ENCODE peak calls at places on chromosomes 2 and 18, in five cellular contexts. One of them, this sample, is unnamed.

GRCh38 chr18:48374423-48375149 is 34.6 kb downstream of the ZBTB7C start:
- DNase-seq in HAP-1: no peak
- DNase-seq in bronchial epithelial cell: no peak
- DNase-seq in neural progenitor cell: no peak
- DNase-seq in ascending aorta: no peak
- DNase-seq in this sample: no peak

GRCh38 chr2:29450823-29451222 is 335.6 kb downstream of the CLIP4 start:
- DNase-seq in HAP-1: no peak
- DNase-seq in bronchial epithelial cell: no peak
- DNase-seq in neural progenitor cell: no peak
- DNase-seq in ascending aorta: no peak
- DNase-seq in this sample: no peak

GRCh38 chr2:160224060-160224459 is 24.0 kb upstream of the ITGB6 start:
- DNase-seq in HAP-1: no peak
- DNase-seq in bronchial epithelial cell: peak; percentile 98
- DNase-seq in neural progenitor cell: no peak
- DNase-seq in ascending aorta: no peak
- DNase-seq in this sample: no peak

GRCh38 chr2:195520671-195521155 is 136.3 kb upstream of the SLC39A10 start:
- DNase-seq in HAP-1: no peak
- DNase-seq in bronchial epithelial cell: peak; percentile 71
- DNase-seq in neural progenitor cell: no peak
- DNase-seq in ascending aorta: peak; percentile 67
- DNase-seq in this sample: peak; percentile 64

GRCh38 chr2:163465440-163465839 is 270.4 kb downstream of the FIGN start:
- DNase-seq in HAP-1: no peak
- DNase-seq in bronchial epithelial cell: no peak
- DNase-seq in neural progenitor cell: no peak
- DNase-seq in ascending aorta: no peak
- DNase-seq in this sample: no peak

GRCh38 chr18:13500891-13501887 is 225.2 kb downstream of the FAM210A start:
- DNase-seq in HAP-1: no peak
- DNase-seq in bronchial epithelial cell: peak; percentile 83
- DNase-seq in neural progenitor cell: no peak
- DNase-seq in ascending aorta: peak; percentile 89
- DNase-seq in this sample: no peak

GRCh38 chr2:26172189-26172865 is 561 bp upstream of the GAREM2 start:
- DNase-seq in HAP-1: peak; percentile 70
- DNase-seq in bronchial epithelial cell: no peak
- DNase-seq in neural progenitor cell: no peak
- DNase-seq in ascending aorta: peak; percentile 58
- DNase-seq in this sample: no peak

GRCh38 chr2:208015475-208015874 is 9.9 kb downstream of the PLEKHM3 start:
- DNase-seq in HAP-1: no peak
- DNase-seq in bronchial epithelial cell: no peak
- DNase-seq in neural progenitor cell: no peak
- DNase-seq in ascending aorta: no peak
- DNase-seq in this sample: no peak

GRCh38 chr2:217715484-217715883 is 287.3 kb downstream of the TNS1 start:
- DNase-seq in HAP-1: no peak
- DNase-seq in bronchial epithelial cell: no peak
- DNase-seq in neural progenitor cell: no peak
- DNase-seq in ascending aorta: no peak
- DNase-seq in this sample: no peak

GRCh38 chr18:52337286-52337685 is 2.7 kb upstream of the DCC start:
- DNase-seq in HAP-1: no peak
- DNase-seq in bronchial epithelial cell: peak; percentile 44
- DNase-seq in neural progenitor cell: no peak
- DNase-seq in ascending aorta: no peak
- DNase-seq in this sample: no peak

GRCh38 chr2:227460079-227460485 is 11.9 kb upstream of the AGFG1 start:
- DNase-seq in HAP-1: no peak
- DNase-seq in bronchial epithelial cell: no peak
- DNase-seq in neural progenitor cell: no peak
- DNase-seq in ascending aorta: no peak
- DNase-seq in this sample: no peak

GRCh38 chr18:28823506-28824182 is 646.7 kb upstream of the CDH2 start:
- DNase-seq in HAP-1: no peak
- DNase-seq in bronchial epithelial cell: peak; percentile 75
- DNase-seq in neural progenitor cell: no peak
- DNase-seq in ascending aorta: no peak
- DNase-seq in this sample: peak; percentile 57

GRCh38 chr2:240739797-240740196 is 48.1 kb downstream of the AQP12A start:
- DNase-seq in HAP-1: no peak
- DNase-seq in bronchial epithelial cell: peak; percentile 22
- DNase-seq in neural progenitor cell: no peak
- DNase-seq in ascending aorta: no peak
- DNase-seq in this sample: no peak

GRCh38 chr2:231614559-231615057 is 21.9 kb downstream of the TEX44 start:
- DNase-seq in HAP-1: no peak
- DNase-seq in bronchial epithelial cell: no peak
- DNase-seq in neural progenitor cell: no peak
- DNase-seq in ascending aorta: no peak
- DNase-seq in this sample: no peak

GRCh38 chr2:138572318-138572717 is 70.7 kb downstream of the SPOPL start:
- DNase-seq in HAP-1: no peak
- DNase-seq in bronchial epithelial cell: peak; percentile 10
- DNase-seq in neural progenitor cell: no peak
- DNase-seq in ascending aorta: no peak
- DNase-seq in this sample: no peak

GRCh38 chr2:62663920-62664319 is 41.6 kb upstream of the EHBP1 start:
- DNase-seq in HAP-1: no peak
- DNase-seq in bronchial epithelial cell: no peak
- DNase-seq in neural progenitor cell: no peak
- DNase-seq in ascending aorta: no peak
- DNase-seq in this sample: no peak

GRCh38 chr2:50143822-50144575 is 887.9 kb downstream of the NRXN1 start:
- DNase-seq in HAP-1: peak; percentile 45
- DNase-seq in bronchial epithelial cell: peak; percentile 43
- DNase-seq in neural progenitor cell: peak; percentile 52
- DNase-seq in ascending aorta: no peak
- DNase-seq in this sample: no peak

GRCh38 chr2:229407170-229407569 is 136.1 kb upstream of the PID1 start:
- DNase-seq in HAP-1: no peak
- DNase-seq in bronchial epithelial cell: peak; percentile 99
- DNase-seq in neural progenitor cell: peak; percentile 6
- DNase-seq in ascending aorta: peak; percentile 88
- DNase-seq in this sample: peak; percentile 74

GRCh38 chr18:22446325-22446724 is 28.6 kb upstream of the CTAGE1 start:
- DNase-seq in HAP-1: no peak
- DNase-seq in bronchial epithelial cell: no peak
- DNase-seq in neural progenitor cell: no peak
- DNase-seq in ascending aorta: no peak
- DNase-seq in this sample: no peak

GRCh38 chr18:54947115-54947514 is 12.1 kb downstream of the CCDC68 start:
- DNase-seq in HAP-1: peak; percentile 13
- DNase-seq in bronchial epithelial cell: no peak
- DNase-seq in neural progenitor cell: no peak
- DNase-seq in ascending aorta: no peak
- DNase-seq in this sample: no peak

GRCh38 chr2:138424436-138425140 is 77.0 kb upstream of the SPOPL start:
- DNase-seq in HAP-1: no peak
- DNase-seq in bronchial epithelial cell: peak; percentile 92
- DNase-seq in neural progenitor cell: no peak
- DNase-seq in ascending aorta: no peak
- DNase-seq in this sample: no peak

GRCh38 chr2:173568054-173568453 is 213.4 kb downstream of the CDCA7 start:
- DNase-seq in HAP-1: peak; percentile 81
- DNase-seq in bronchial epithelial cell: peak; percentile 4
- DNase-seq in neural progenitor cell: peak; percentile 72
- DNase-seq in ascending aorta: no peak
- DNase-seq in this sample: no peak

GRCh38 chr2:72423766-72424165 is 276.1 kb upstream of the CYP26B1 start:
- DNase-seq in HAP-1: no peak
- DNase-seq in bronchial epithelial cell: no peak
- DNase-seq in neural progenitor cell: no peak
- DNase-seq in ascending aorta: no peak
- DNase-seq in this sample: no peak

GRCh38 chr2:168780671-168781071 is 21.8 kb upstream of the NOSTRIN start:
- DNase-seq in HAP-1: no peak
- DNase-seq in bronchial epithelial cell: peak; percentile 55
- DNase-seq in neural progenitor cell: no peak
- DNase-seq in ascending aorta: no peak
- DNase-seq in this sample: no peak

GRCh38 chr2:148959745-148960144 is 78.8 kb upstream of the LYPD6B start:
- DNase-seq in HAP-1: no peak
- DNase-seq in bronchial epithelial cell: no peak
- DNase-seq in neural progenitor cell: no peak
- DNase-seq in ascending aorta: no peak
- DNase-seq in this sample: no peak

GRCh38 chr2:164061129-164061746 is 325.4 kb upstream of the FIGN start:
- DNase-seq in HAP-1: peak; percentile 82
- DNase-seq in bronchial epithelial cell: peak; percentile 35
- DNase-seq in neural progenitor cell: peak; percentile 76
- DNase-seq in ascending aorta: no peak
- DNase-seq in this sample: no peak

GRCh38 chr2:54524236-54524991 is 68.3 kb downstream of the SPTBN1 start:
- DNase-seq in HAP-1: no peak
- DNase-seq in bronchial epithelial cell: peak; percentile 85
- DNase-seq in neural progenitor cell: no peak
- DNase-seq in ascending aorta: peak; percentile 67
- DNase-seq in this sample: no peak

GRCh38 chr2:23673830-23674679 is 252.9 kb downstream of the ATAD2B start:
- DNase-seq in HAP-1: peak; percentile 42
- DNase-seq in bronchial epithelial cell: no peak
- DNase-seq in neural progenitor cell: peak; percentile 76
- DNase-seq in ascending aorta: no peak
- DNase-seq in this sample: no peak

GRCh38 chr18:77984833-77985232 is 735.2 kb downstream of the GALR1 start:
- DNase-seq in HAP-1: no peak
- DNase-seq in bronchial epithelial cell: no peak
- DNase-seq in neural progenitor cell: no peak
- DNase-seq in ascending aorta: no peak
- DNase-seq in this sample: no peak

GRCh38 chr18:35122586-35123224 is 81.5 kb downstream of the MAPRE2 start:
- DNase-seq in HAP-1: no peak
- DNase-seq in bronchial epithelial cell: no peak
- DNase-seq in neural progenitor cell: peak; percentile 66
- DNase-seq in ascending aorta: no peak
- DNase-seq in this sample: no peak

GRCh38 chr2:46381871-46382270 is 84.7 kb downstream of the EPAS1 start:
- DNase-seq in HAP-1: no peak
- DNase-seq in bronchial epithelial cell: no peak
- DNase-seq in neural progenitor cell: no peak
- DNase-seq in ascending aorta: peak; percentile 31
- DNase-seq in this sample: no peak
- H3K36me3 ChIP-seq in HAP-1: no peaks in the 10 kb centered on the region
- H3K36me3 ChIP-seq in bronchial epithelial cell: peaks cover 53% of the 10 kb centered on the region
- H3K36me3 ChIP-seq in neural progenitor cell: no peaks in the 10 kb centered on the region
- H3K36me3 ChIP-seq in ascending aorta: peaks cover 84% of the 10 kb centered on the region
- H3K36me3 ChIP-seq in this sample: peaks cover 91% of the 10 kb centered on the region

DNA sequence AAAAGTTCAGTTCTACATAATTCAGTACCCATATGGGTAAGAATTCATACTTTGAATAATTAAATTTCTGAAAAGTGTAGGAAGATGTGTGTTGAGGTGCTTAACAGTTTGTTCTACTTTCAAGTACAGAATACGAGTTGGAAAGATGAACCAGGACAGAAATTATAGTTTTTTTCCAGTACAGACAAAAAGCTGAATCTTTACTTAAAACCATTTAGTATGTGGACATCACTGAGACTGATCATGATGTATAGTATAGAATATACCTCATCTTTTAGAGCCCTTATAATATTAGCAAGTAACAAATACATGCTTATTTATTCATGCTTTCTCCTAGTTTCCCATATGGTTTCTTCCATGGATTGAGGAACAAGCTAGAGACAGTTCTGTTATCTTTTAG is 10.0 kb downstream of the DDX1 start:
- DNase-seq in HAP-1: no peak
- DNase-seq in bronchial epithelial cell: no peak
- DNase-seq in neural progenitor cell: no peak
- DNase-seq in ascending aorta: no peak
- DNase-seq in this sample: no peak
- H3K36me3 ChIP-seq in HAP-1: peaks cover 95% of the 10 kb centered on the region
- H3K36me3 ChIP-seq in bronchial epithelial cell: peaks cover 19% of the 10 kb centered on the region
- H3K36me3 ChIP-seq in neural progenitor cell: peaks cover 49% of the 10 kb centered on the region
- H3K36me3 ChIP-seq in ascending aorta: peaks cover 99% of the 10 kb centered on the region
- H3K36me3 ChIP-seq in this sample: peaks cover 98% of the 10 kb centered on the region

GRCh38 chr2:61205132-61205531 is 43.1 kb downstream of the C2orf74 start:
- DNase-seq in HAP-1: no peak
- DNase-seq in bronchial epithelial cell: no peak
- DNase-seq in neural progenitor cell: no peak
- DNase-seq in ascending aorta: no peak
- DNase-seq in this sample: no peak
- H3K36me3 ChIP-seq in HAP-1: peaks cover 43% of the 10 kb centered on the region
- H3K36me3 ChIP-seq in bronchial epithelial cell: peaks cover 10% of the 10 kb centered on the region
- H3K36me3 ChIP-seq in neural progenitor cell: peaks cover 20% of the 10 kb centered on the region
- H3K36me3 ChIP-seq in ascending aorta: peaks cover 75% of the 10 kb centered on the region
- H3K36me3 ChIP-seq in this sample: peaks cover 93% of the 10 kb centered on the region

DNA sequence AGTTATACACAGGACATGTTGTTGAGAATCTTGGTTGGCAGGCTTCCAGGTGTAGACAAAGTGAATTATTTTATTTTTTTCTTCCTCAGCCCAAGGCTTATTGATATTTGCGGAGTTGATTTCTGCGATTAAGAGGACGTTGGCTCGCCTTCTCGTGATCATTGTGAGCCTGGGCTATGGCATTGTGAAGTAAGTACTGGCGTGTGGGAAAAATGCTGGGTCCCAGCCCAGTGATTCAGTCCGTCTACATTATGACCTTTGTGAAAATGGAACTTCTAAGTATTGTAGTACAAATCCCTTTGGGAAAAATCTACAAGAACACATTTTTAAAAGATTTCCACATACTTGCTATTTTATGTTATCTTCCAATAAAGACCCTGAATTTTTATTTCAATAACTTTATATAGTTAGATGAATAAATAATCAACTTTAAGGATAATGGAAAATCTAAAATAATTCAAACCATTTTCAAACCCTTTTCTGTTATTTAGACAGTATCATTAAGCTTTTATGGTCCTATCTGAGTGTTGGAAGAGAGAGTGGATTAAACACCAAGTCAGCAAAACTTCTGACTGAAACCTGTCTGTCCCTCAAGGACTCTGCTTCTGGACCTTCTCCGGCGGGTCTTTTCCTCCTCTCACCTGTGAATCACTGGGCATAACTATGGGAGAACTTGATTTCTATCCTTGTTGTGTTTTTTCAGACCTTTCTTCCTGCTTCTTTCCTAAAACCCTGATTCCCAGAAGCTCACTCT is 31.0 kb downstream of the TMEM87B start:
- DNase-seq in HAP-1: no peak
- DNase-seq in bronchial epithelial cell: no peak
- DNase-seq in neural progenitor cell: no peak
- DNase-seq in ascending aorta: no peak
- DNase-seq in this sample: no peak
- H3K36me3 ChIP-seq in HAP-1: peaks cover 16% of the 10 kb centered on the region
- H3K36me3 ChIP-seq in bronchial epithelial cell: peaks cover 42% of the 10 kb centered on the region
- H3K36me3 ChIP-seq in neural progenitor cell: no peaks in the 10 kb centered on the region
- H3K36me3 ChIP-seq in ascending aorta: peaks cover 87% of the 10 kb centered on the region
- H3K36me3 ChIP-seq in this sample: peaks cover 84% of the 10 kb centered on the region

GRCh38 chr18:68676913-68677312 is 38.0 kb downstream of the TMX3 start:
- DNase-seq in HAP-1: no peak
- DNase-seq in bronchial epithelial cell: no peak
- DNase-seq in neural progenitor cell: no peak
- DNase-seq in ascending aorta: no peak
- DNase-seq in this sample: no peak

GRCh38 chr18:68679531-68679930 is 35.4 kb downstream of the TMX3 start:
- DNase-seq in HAP-1: no peak
- DNase-seq in bronchial epithelial cell: peak; percentile 7
- DNase-seq in neural progenitor cell: no peak
- DNase-seq in ascending aorta: no peak
- DNase-seq in this sample: no peak
- H3K36me3 ChIP-seq in HAP-1: peaks cover 49% of the 10 kb centered on the region
- H3K36me3 ChIP-seq in bronchial epithelial cell: peaks cover 2% of the 10 kb centered on the region
- H3K36me3 ChIP-seq in neural progenitor cell: peaks cover 16% of the 10 kb centered on the region
- H3K36me3 ChIP-seq in ascending aorta: peaks cover 55% of the 10 kb centered on the region
- H3K36me3 ChIP-seq in this sample: peaks cover 89% of the 10 kb centered on the region

GRCh38 chr2:42296226-42296625 is 64.8 kb downstream of the COX7A2L start:
- DNase-seq in HAP-1: no peak
- DNase-seq in bronchial epithelial cell: no peak
- DNase-seq in neural progenitor cell: no peak
- DNase-seq in ascending aorta: no peak
- DNase-seq in this sample: no peak
- H3K36me3 ChIP-seq in HAP-1: peaks cover 25% of the 10 kb centered on the region
- H3K36me3 ChIP-seq in bronchial epithelial cell: peaks cover 1% of the 10 kb centered on the region
- H3K36me3 ChIP-seq in neural progenitor cell: peaks cover 19% of the 10 kb centered on the region
- H3K36me3 ChIP-seq in ascending aorta: peaks cover 44% of the 10 kb centered on the region
- H3K36me3 ChIP-seq in this sample: peaks cover 31% of the 10 kb centered on the region

This sample was measured in RWPE2.